ENCODE peak calls at places on chromosomes 13 and 19, in seven cellular contexts. C is stimulated activated CD4-positive, alpha-beta T cell treated with anti-CD3 and anti-CD28 coated beads, Interleukin-4, amount 100 ng/mL, for 48 hours; I is left cardiac atrium; Y is activated CD4-positive, alpha-beta T cell treated with anti-CD3 and anti-CD28 coated beads, Interleukin-2, amount 10 ng/mL, durations not matched to agents 7 days and 5 days; U is endodermal cell; V is Peyer's patch; N is HTR-8/SVneo. D is an unnamed sample.

GRCh38 chr13:33873251-33873908 is 55.4 kb downstream of the RFC3 start:
- DNase-seq in C (no peak), I (no peak), Y (no peak), U (no peak), V (no peak), N (no peak), D (no peak)

GRCh38 chr19:39497850-39498261 is 891 bp upstream of the DLL3 start:
- DNase-seq in C (no peak), I (no peak), Y (no peak), U (peak), V (peak), N (peak), D (peak)

GRCh38 chr19:9720541-9720940 is 45.6 kb upstream of the ZNF562 start:
- DNase-seq in C (no peak), I (no peak), Y (no peak), U (no peak), V (no peak), N (no peak), D (no peak)

GRCh38 chr19:28582344-28582743 is 630.6 kb downstream of the UQCRFS1 start:
- DNase-seq in C (no peak), I (no peak), Y (no peak), U (no peak), V (no peak), N (no peak), D (no peak)

GRCh38 chr13:41587490-41587889 is 130.1 kb downstream of the RGCC start:
- DNase-seq in C (peak), I (no peak), Y (no peak), U (peak), V (no peak), N (no peak), D (no peak)

GRCh38 chr19:17358395-17358794 is 18.7 kb downstream of the PLVAP start:
- DNase-seq in C (no peak), I (no peak), Y (no peak), U (no peak), V (no peak), N (no peak), D (no peak)

GRCh38 chr19:35786299-35787160 is 11.2 kb downstream of the ARHGAP33 start:
- DNase-seq in C (no peak), I (no peak), Y (no peak), U (no peak), V (no peak), N (no peak), D (no peak)

GRCh38 chr13:90738881-90739280 is 608.6 kb upstream of the MIR17HG start:
- DNase-seq in C (no peak), I (no peak), Y (no peak), U (no peak), V (no peak), N (no peak), D (no peak)

GRCh38 chr13:113876341-113877148 is 12.7 kb upstream of the GAS6 start:
- DNase-seq in C (no peak), I (no peak), Y (no peak), U (peak), V (no peak), N (no peak), D (no peak)

GRCh38 chr13:42696191-42696590 is 85.2 kb upstream of the FAM216B start:
- DNase-seq in C (no peak), I (no peak), Y (no peak), U (no peak), V (no peak), N (peak), D (no peak)

GRCh38 chr13:38880397-38880796 is 110.2 kb downstream of the STOML3 start:
- DNase-seq in C (no peak), I (no peak), Y (no peak), U (no peak), V (no peak), N (no peak), D (no peak)

GRCh38 chr19:13153627-13154240 is 3.5 kb downstream of the IER2 start:
- DNase-seq in C (no peak), I (peak), Y (no peak), U (no peak), V (peak), N (no peak), D (no peak)

GRCh38 chr13:23987331-23987730 is 90.0 kb upstream of the C1QTNF9B start:
- DNase-seq in C (no peak), I (no peak), Y (no peak), U (no peak), V (no peak), N (no peak), D (no peak)

GRCh38 chr13:48950507-48950886 is 25.2 kb upstream of the FNDC3A start:
- DNase-seq in C (no peak), I (no peak), Y (no peak), U (no peak), V (no peak), N (no peak), D (no peak)

GRCh38 chr13:84137292-84137691 is 255.0 kb upstream of the SLITRK1 start:
- DNase-seq in C (peak), I (no peak), Y (peak), U (no peak), V (peak), N (no peak), D (no peak)

GRCh38 chr19:7903244-7904073 is at the start of gene MAP2K7:
- DNase-seq in C (peak), I (peak), Y (peak), U (peak), V (peak), N (peak), D (peak)

GRCh38 chr19:44807652-44808462 is 1.0 kb upstream of the BCAM start:
- DNase-seq in C (no peak), I (no peak), Y (no peak), U (peak), V (no peak), N (peak), D (peak)

GRCh38 chr13:28636677-28637317 is 22.1 kb upstream of the POMP start:
- DNase-seq in C (peak), I (peak), Y (peak), U (peak), V (peak), N (peak), D (no peak)

GRCh38 chr13:99270503-99270902 is 12.3 kb upstream of the GPR18 start:
- DNase-seq in C (no peak), I (no peak), Y (no peak), U (no peak), V (no peak), N (no peak), D (no peak)

GRCh38 chr13:30905932-30906383 is at the start of gene MEDAG:
- DNase-seq in C (no peak), I (peak), Y (no peak), U (no peak), V (no peak), N (no peak), D (no peak)

GRCh38 chr13:43153436-43154082 is 130.2 kb downstream of the DNAJC15 start:
- DNase-seq in C (no peak), I (no peak), Y (no peak), U (no peak), V (no peak), N (peak), D (no peak)

GRCh38 chr19:45641274-45642105 is 2.3 kb upstream of the EML2 start:
- DNase-seq in C (peak), I (peak), Y (peak), U (peak), V (peak), N (peak), D (peak)